ENCODE peak calls at places on chromosomes 16 and 17, in seven cellular contexts. L is A673, O is Panc1, H is fibroblast of lung, R is heart left ventricle, B is lower lobe of right lung, P is upper lobe of left lung. Z is an unnamed sample.

GRCh38 chr17:79340771-79341528 is 266.3 kb downstream of the ENGASE start:
- DNase-seq in H (no peak), O (no peak), L (no peak), P (no peak), B (no peak), R (no peak), Z (no peak)

GRCh38 chr17:45346255-45347015 is 29.6 kb upstream of the MAP3K14 start:
- DNase-seq in P (no peak), L (no peak), R (no peak), O (no peak), B (no peak), H (peak; percentile 43), Z (no peak)

GRCh38 chr16:9159839-9160550 is 68.6 kb downstream of the HAPSTR1 start:
- DNase-seq in B (peak; percentile 59), R (peak; percentile 40), L (peak; percentile 86), O (peak; percentile 39), P (peak; percentile 50), H (peak; percentile 51), Z (no peak)

GRCh38 chr17:60717814-60718213 is 40.2 kb downstream of the BCAS3 start:
- DNase-seq in R (no peak), H (no peak), L (no peak), O (no peak), B (no peak), P (no peak), Z (no peak)

GRCh38 chr17:82019905-82020873 is 2.5 kb downstream of the CENPX start:
- DNase-seq in R (peak; percentile 53), P (peak; percentile 63), L (peak; percentile 72), O (no peak), H (peak; percentile 26), B (peak; percentile 81), Z (no peak)

GRCh38 chr17:50660042-50660886 is 25.6 kb downstream of the ABCC3 start:
- DNase-seq in P (peak; percentile 68), B (no peak), R (peak; percentile 38), O (no peak), H (peak; percentile 41), L (no peak), Z (peak; percentile 72)

GRCh38 chr16:53084141-53084541 is 29.4 kb downstream of the CHD9 start:
- DNase-seq in B (no peak), R (no peak), O (no peak), P (peak; percentile 44), L (no peak), H (no peak), Z (no peak)

GRCh38 chr17:31480067-31480466 is 88.6 kb downstream of the RAB11FIP4 start:
- DNase-seq in P (no peak), O (no peak), R (no peak), H (no peak), B (no peak), L (no peak), Z (no peak)

GRCh38 chr16:69564845-69565610 is 738 bp upstream of the NFAT5 start:
- DNase-seq in O (no peak), R (no peak), B (no peak), H (peak; percentile 32), L (no peak), P (no peak), Z (no peak)

GRCh38 chr16:67451704-67452435 is 20.9 kb downstream of the HSD11B2 start:
- DNase-seq in H (no peak), O (no peak), P (peak; percentile 57), L (no peak), B (no peak), R (no peak), Z (no peak)

GRCh38 chr16:17343028-17343427 is 127.7 kb downstream of the XYLT1 start:
- DNase-seq in L (no peak), R (no peak), B (no peak), P (peak; percentile 57), H (no peak), O (no peak), Z (no peak)

GRCh38 chr16:58119509-58119845 is 9.7 kb downstream of the CFAP20 start:
- DNase-seq in H (no peak), L (peak; percentile 76), O (no peak), B (no peak), R (no peak), P (no peak), Z (no peak)

GRCh38 chr17:17921192-17922082 is 50.8 kb downstream of the TOM1L2 start:
- DNase-seq in L (peak; percentile 89), O (no peak), P (no peak), R (peak; percentile 43), B (no peak), H (peak; percentile 92), Z (no peak)

GRCh38 chr16:89217138-89217387 is 440 bp upstream of the ZNF778 start:
- DNase-seq in B (no peak), P (no peak), H (no peak), L (no peak), O (no peak), R (no peak), Z (no peak)

GRCh38 chr16:72487283-72487682 is 315.3 kb upstream of the PMFBP1 start:
- DNase-seq in O (no peak), P (no peak), B (no peak), H (no peak), R (no peak), L (no peak), Z (no peak)

GRCh38 chr17:41338961-41339485 is 11.6 kb downstream of the KRT33A start:
- DNase-seq in O (no peak), H (peak; percentile 7), L (no peak), P (no peak), R (no peak), B (no peak), Z (no peak)

GRCh38 chr17:40071720-40072480 is 9.1 kb downstream of the THRA start:
- DNase-seq in R (peak; percentile 68), B (peak; percentile 85), P (peak; percentile 93), L (peak; percentile 61), H (peak; percentile 62), O (no peak), Z (peak; percentile 83)

GRCh38 chr16:88888778-88889387 is 22.4 kb upstream of the PABPN1L start:
- DNase-seq in H (no peak), B (no peak), O (no peak), R (peak; percentile 74), L (peak; percentile 72), P (no peak), Z (no peak)

GRCh38 chr17:560379-560935 is 154.2 kb downstream of the VPS53 start:
- DNase-seq in P (no peak), R (peak; percentile 27), B (no peak), H (no peak), O (no peak), L (no peak), Z (no peak)
- H3K27ac ChIP-seq in P (peak overlapping the region; percentile 81), R (peak overlapping the region; percentile 79), B (peak overlapping the region; percentile 14), H (peak overlapping the region; percentile 30), O (no peak overlapping the region), L (no peak overlapping the region), Z (peak overlapping the region; percentile 84)

DNA sequence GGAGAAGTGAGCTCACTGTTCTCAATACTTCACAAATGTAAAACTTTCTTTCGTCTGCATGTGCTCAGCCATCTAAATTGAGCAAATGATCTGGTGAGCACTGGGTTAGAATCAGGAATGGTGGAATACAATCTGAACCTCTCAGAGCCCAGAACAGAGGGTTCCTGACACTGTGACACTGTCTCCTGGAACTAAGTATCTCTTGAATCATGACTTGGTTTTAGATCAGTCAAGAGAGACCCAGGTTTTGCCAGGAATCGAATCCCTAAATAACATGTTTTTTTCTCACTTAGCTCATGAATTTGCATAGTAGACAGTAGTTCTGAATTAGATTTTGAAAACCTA is 49.3 kb downstream of the SF3B3 start:
- DNase-seq in L (no peak), B (no peak), R (no peak), H (no peak), P (no peak), O (no peak), Z (no peak)
- H3K27ac ChIP-seq in L (peak overlapping the region; percentile 58), B (peak overlapping the region; percentile 44), R (peak overlapping the region; percentile 34), H (peak overlapping the region; percentile 65), P (peak overlapping the region; percentile 54), O (peak overlapping the region; percentile 44), Z (peak overlapping the region; percentile 14)

GRCh38 chr16:31861415-31861814 is 12.2 kb upstream of the ZNF267 start:
- DNase-seq in B (no peak), R (no peak), O (no peak), H (no peak), L (no peak), P (no peak), Z (no peak)
- H3K27ac ChIP-seq in B (no peak overlapping the region), R (no peak overlapping the region), O (no peak overlapping the region), H (no peak overlapping the region), L (no peak overlapping the region), P (no peak overlapping the region), Z (no peak overlapping the region)

GRCh38 chr16:27346818-27347217 is 33.0 kb downstream of the IL4R start:
- DNase-seq in L (no peak), R (no peak), P (no peak), H (no peak), O (no peak), B (no peak), Z (no peak)
- H3K27ac ChIP-seq in L (no peak overlapping the region), R (no peak overlapping the region), P (peak overlapping the region; percentile 70), H (no peak overlapping the region), O (no peak overlapping the region), B (peak overlapping the region; percentile 36), Z (no peak overlapping the region)

GRCh38 chr17:63399856-63400255 is 46.2 kb downstream of the CYB561 start:
- DNase-seq in B (no peak), P (no peak), R (peak; percentile 77), L (peak; percentile 28), O (no peak), H (peak; percentile 93), Z (peak; percentile 89)
- H3K27ac ChIP-seq in B (peak overlapping the region; percentile 19), P (peak overlapping the region; percentile 29), R (peak overlapping the region; percentile 15), L (no peak overlapping the region), O (no peak overlapping the region), H (peak overlapping the region; percentile 42), Z (no peak overlapping the region)

GRCh38 chr17:32870969-32871368 is 6.0 kb downstream of the MYO1D start:
- DNase-seq in B (no peak), L (no peak), R (no peak), P (no peak), O (no peak), H (peak; percentile 13), Z (no peak)
- H3K27ac ChIP-seq in B (peak overlapping the region; percentile 36), L (no peak overlapping the region), R (no peak overlapping the region), P (peak overlapping the region; percentile 59), O (no peak overlapping the region), H (no peak overlapping the region), Z (peak overlapping the region; percentile 64)

DNA sequence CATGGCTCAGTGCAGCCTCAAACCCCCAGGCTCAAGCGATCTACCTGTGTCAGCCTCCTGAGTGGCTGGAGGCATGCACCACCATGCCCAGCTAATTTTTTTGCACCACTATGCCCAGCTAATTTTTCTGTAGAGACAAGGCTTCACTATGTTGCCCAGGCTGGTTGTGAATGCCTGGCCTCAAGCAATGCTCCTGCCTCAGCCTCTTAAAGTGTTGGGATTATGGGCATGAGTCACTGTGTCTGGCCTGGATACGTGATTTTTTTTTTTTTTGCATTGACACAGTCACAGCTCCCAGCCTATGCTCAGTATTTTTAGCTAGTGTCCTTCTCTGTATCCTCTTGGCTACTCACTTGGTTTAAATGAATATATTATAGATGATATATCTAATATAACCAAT is 377.0 kb upstream of the TNRC6C start:
- DNase-seq in H (peak; percentile 15), P (peak; percentile 7), B (peak; percentile 1), R (no peak), O (no peak), L (peak; percentile 23), Z (no peak)
- H3K27ac ChIP-seq in H (no peak overlapping the region), P (no peak overlapping the region), B (no peak overlapping the region), R (no peak overlapping the region), O (no peak overlapping the region), L (no peak overlapping the region), Z (peak overlapping the region; percentile 35)